ENCODE peak calls at places on chromosome 1, in five cellular contexts. Q is BE2C; D is left ventricle myocardium inferior; H is cardiac muscle cell; L is CD8-positive, alpha-beta T cell. Y is an unnamed sample. For H3K4me1, the result is how much of the 10 kb centered on the place peaks cover.

GRCh38 chr1:171913385-171913784 is 72.1 kb downstream of the DNM3 start:
- DNase-seq in Q (no peak), D (no peak), H (no peak), L (no peak), Y (no peak)

GRCh38 chr1:154351363-154352068 is 26.2 kb downstream of the ATP8B2 start:
- DNase-seq in Q (no peak), D (no peak), H (no peak), L (no peak), Y (no peak)

GRCh38 chr1:204149635-204150565 is 1.9 kb downstream of the ETNK2 start:
- DNase-seq in Q (no peak), D (no peak), H (no peak), L (no peak), Y (peak)

GRCh38 chr1:26165126-26165892 is 3.5 kb downstream of the C1orf232 start:
- DNase-seq in Q (no peak), D (no peak), H (no peak), L (no peak), Y (no peak)

GRCh38 chr1:167601442-167602380 is 28.3 kb upstream of the RCSD1 start:
- DNase-seq in Q (peak), D (peak), H (no peak), L (no peak), Y (no peak)

GRCh38 chr1:19644761-19645543 is 841 bp downstream of the NBL1 start:
- DNase-seq in Q (no peak), D (peak), H (peak), L (peak), Y (peak)

GRCh38 chr1:32742132-32742947 is 39.8 kb upstream of the SYNC start:
- DNase-seq in Q (no peak), D (no peak), H (no peak), L (no peak), Y (peak)

GRCh38 chr1:162966608-162967007 is 102.6 kb upstream of the RGS4 start:
- DNase-seq in Q (no peak), D (no peak), H (no peak), L (no peak), Y (no peak)

GRCh38 chr1:230126529-230127104 is 59.6 kb downstream of the GALNT2 start:
- DNase-seq in Q (no peak), D (no peak), H (no peak), L (no peak), Y (no peak)

GRCh38 chr1:230123280-230124186 is 56.5 kb downstream of the GALNT2 start:
- DNase-seq in Q (no peak), D (no peak), H (no peak), L (no peak), Y (no peak)

GRCh38 chr1:230127105-230128054 is 60.3 kb downstream of the GALNT2 start:
- DNase-seq in Q (no peak), D (no peak), H (no peak), L (no peak), Y (no peak)

GRCh38 chr1:230124187-230125128 is 57.4 kb downstream of the GALNT2 start:
- DNase-seq in Q (no peak), D (no peak), H (no peak), L (no peak), Y (no peak)

DNA sequence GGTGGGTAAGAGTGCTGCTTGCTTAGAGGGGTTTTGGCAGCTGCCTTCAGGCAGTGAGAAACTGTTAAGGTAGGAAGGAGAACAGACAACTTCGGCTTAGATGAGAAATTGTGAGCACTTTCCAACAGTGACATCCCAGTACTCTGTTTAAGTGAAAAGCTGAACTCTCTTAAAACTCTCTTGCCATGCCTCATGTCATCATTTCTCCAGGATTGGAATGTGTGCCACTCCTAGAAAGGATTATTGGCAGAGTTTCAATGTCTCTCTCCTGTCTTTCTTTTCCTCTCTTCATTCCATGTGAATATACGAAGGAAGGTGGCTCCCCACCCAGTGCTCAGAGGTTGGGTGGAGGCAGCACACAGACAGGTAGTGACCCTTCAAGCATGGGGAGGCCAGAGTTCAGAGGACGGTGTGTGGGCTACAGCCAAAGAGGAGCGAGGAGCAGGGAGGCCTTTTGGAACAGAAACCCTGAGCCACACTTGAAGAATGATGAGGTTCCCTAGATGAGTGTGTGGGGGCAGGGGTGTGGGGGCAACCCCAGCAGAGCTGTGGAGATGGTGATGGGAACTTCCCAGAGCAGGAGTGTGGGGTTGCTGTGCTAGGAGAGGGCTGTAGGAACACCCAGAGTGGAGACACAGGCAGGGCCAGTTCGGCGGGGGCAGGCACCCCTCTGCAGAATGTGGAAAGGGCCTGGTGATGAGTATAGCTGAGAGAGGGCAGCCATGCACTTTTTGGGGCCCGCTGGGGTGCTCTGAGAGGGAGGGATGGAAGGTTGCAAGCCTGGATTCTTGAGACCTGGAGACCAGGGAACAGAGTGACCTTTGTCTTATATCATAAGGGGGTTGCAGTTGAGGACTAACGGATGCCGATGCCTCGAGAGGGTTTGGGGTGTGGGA is 58.8 kb downstream of the GALNT2 start:
- DNase-seq in Q (no peak), D (no peak), H (no peak), L (no peak), Y (no peak)
- H3K4me1 ChIP-seq in Q (under half), D (under half), H (half or more), L (under half), Y (under half)

GRCh38 chr1:191519519-191519918 is 638.7 kb upstream of the RGS18 start:
- DNase-seq in Q (no peak), D (no peak), H (no peak), L (no peak), Y (no peak)

GRCh38 chr1:191520345-191520744 is 637.9 kb upstream of the RGS18 start:
- DNase-seq in Q (no peak), D (no peak), H (no peak), L (no peak), Y (no peak)

DNA sequence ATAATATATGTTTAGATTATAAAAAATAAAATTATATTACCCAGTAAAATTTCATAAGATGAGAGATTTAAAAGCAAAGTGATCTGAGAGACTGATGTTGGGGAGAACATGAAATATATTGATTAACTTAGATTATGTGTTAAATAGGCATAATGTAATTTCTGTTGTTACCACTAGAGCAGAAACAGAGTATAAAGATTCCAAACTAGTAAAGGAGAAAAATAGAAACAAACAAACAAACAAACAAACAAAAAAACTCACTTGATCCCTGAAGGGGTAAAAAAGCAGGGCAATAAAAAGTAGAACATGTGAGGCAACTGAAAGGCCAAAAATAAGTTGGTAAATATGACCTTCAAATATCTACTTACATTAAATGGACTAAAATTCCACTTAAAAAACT is 640.4 kb upstream of the RGS18 start:
- DNase-seq in Q (no peak), D (no peak), H (no peak), L (no peak), Y (no peak)
- TF ChIP-seq CTCF in Q (peak), D (no peak), H (no peak), L (no peak), Y (no peak)

GRCh38 chr1:36156329-36157114 is 562 bp downstream of the MAP7D1 start:
- DNase-seq in Q (peak), D (peak), H (peak), L (no peak), Y (peak)

GRCh38 chr1:36154765-36155559 is 998 bp upstream of the MAP7D1 start:
- DNase-seq in Q (peak), D (peak), H (peak), L (no peak), Y (peak)

GRCh38 chr1:36157115-36157903 is 1.3 kb downstream of the MAP7D1 start:
- DNase-seq in Q (no peak), D (no peak), H (no peak), L (no peak), Y (no peak)

GRCh38 chr1:36154335-36154734 is 1.6 kb upstream of the MAP7D1 start:
- DNase-seq in Q (no peak), D (no peak), H (no peak), L (no peak), Y (no peak)

DNA sequence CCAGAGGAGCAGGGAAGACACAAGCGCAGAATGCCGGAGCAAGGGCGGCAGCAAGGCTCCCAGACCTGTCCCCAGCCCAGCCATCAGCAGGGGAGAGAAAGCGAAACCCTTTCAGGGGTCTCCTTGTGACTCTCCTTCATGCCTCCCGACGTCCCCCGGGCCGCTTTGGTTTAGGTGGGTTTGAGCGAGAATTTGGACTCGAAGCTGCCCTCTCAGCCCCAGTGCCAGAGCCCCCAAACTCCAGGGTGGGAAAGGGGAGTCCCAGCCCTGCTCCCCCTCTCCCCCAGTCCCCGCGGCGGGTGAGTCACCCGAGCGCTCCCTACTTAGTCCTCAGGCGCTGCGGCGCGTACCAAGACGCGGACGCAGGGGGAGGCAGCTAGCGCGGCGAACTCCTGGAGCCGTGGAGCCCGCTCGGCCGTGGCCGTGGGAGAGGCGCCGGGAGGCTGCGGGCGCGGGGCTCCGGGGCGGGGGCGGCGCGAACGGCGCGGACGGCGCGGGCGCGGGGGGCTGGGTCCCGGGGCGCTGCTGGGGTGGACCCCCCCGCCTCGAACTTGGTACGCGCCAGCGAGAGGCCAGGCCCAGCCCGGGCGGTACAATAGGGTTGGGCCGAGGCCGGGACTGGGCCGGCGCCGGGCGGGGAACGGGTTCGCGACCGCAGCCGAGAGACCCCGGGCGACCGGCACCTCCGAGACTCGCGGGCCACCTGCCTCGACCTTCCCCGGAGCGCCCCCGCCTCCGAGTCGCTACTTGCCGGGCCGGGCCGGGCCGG is at the start of gene MAP7D1:
- DNase-seq in Q (peak), D (peak), H (peak), L (peak), Y (peak)
- H3K4me1 ChIP-seq in Q (under half), D (half or more), H (under half), L (half or more), Y (under half)

DNA sequence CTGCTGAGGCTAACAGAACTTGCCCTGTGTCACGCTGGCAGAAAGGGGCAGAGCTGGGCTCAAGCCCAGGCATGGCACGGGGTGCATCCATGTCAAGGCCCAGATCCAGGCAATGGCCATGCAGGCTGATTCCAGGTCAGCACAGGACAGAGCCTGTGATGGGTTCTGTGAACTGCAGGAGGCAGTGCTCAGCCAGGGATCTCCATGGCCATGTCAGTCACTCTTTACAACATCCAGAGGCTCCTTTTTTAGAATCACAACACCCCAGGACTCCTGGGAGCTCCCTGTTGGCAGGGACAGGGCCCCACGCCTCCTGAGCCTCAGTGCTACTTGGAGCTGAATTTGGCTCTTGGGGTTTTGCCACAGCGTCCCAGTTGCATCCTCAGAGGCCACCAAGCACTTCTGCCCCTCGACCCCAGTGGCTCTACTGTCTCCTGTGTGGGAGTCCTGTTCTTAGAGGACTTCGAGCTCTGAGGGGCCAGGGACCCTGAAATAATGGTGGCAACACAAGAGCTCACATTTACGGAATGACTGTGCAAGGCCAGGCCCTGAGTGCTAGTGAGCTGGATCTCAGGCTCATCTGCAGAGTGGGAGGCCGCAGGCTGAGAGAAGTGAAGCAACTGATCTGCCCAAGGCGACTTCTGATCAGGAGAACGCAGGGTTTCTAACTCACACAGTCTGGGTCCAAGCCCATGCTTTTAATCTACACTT is 211.5 kb downstream of the TRABD2B start:
- DNase-seq in Q (peak), D (no peak), H (peak), L (no peak), Y (no peak)
- TF ChIP-seq CTCF in Q (peak), D (peak), H (peak), L (no peak), Y (no peak)

Y was measured in ovary.